ENCODE peak calls at places on chromosome 19, in five cellular contexts. E is activated CD8-positive, alpha-beta memory T cell treated with anti-CD3 and anti-CD28 coated beads for 48 hours; H is gastrocnemius medialis; Q is fibroblast of the conjunctiva; U is stimulated activated CD4-positive, alpha-beta T cell treated with anti-CD3 and anti-CD28 coated beads, Interleukin-12 subunit alpha, Interleukin-12 subunit beta, amount 100 ng/mL, for 24 hours. V is an unnamed sample.

GRCh38 chr19:29576761-29577661 is 29.1 kb upstream of the POP4 start:
- DNase-seq in E (no peak), H (no peak), Q (no peak), U (peak; percentile 20), V (no peak)

GRCh38 chr19:9709305-9709704 is 34.4 kb upstream of the ZNF562 start:
- DNase-seq in E (no peak), H (no peak), Q (no peak), U (no peak), V (no peak)

GRCh38 chr19:10416380-10417257 is 3.7 kb upstream of the PDE4A start:
- DNase-seq in E (peak; percentile 98), H (peak; percentile 87), Q (peak; percentile 77), U (peak; percentile 87), V (peak; percentile 67)

GRCh38 chr19:47049307-47049700 is 880 bp upstream of the TMEM160 start:
- DNase-seq in E (no peak), H (no peak), Q (peak; percentile 64), U (no peak), V (no peak)

GRCh38 chr19:3098515-3099346 is 4.6 kb downstream of the GNA11 start:
- DNase-seq in E (no peak), H (peak; percentile 64), Q (no peak), U (no peak), V (no peak)

GRCh38 chr19:48506138-48506733 is 5.4 kb downstream of the LMTK3 start:
- DNase-seq in E (no peak), H (no peak), Q (peak; percentile 23), U (no peak), V (no peak)

GRCh38 chr19:10625762-10626138 is 397 bp downstream of the SLC44A2 start:
- DNase-seq in E (no peak), H (no peak), Q (no peak), U (no peak), V (no peak)

GRCh38 chr19:49806613-49806946 is 6.5 kb downstream of the FUZ start:
- DNase-seq in E (no peak), H (no peak), Q (no peak), U (no peak), V (no peak)

GRCh38 chr19:3075605-3076431 is 13.5 kb upstream of the TLE5 start:
- DNase-seq in E (peak; percentile 83), H (no peak), Q (no peak), U (peak; percentile 59), V (no peak)

GRCh38 chr19:15337202-15337601 is 4.9 kb upstream of the BRD4 start:
- DNase-seq in E (no peak), H (peak; percentile 43), Q (no peak), U (no peak), V (no peak)

GRCh38 chr19:41367848-41368301 is 3.9 kb upstream of the B9D2 start:
- DNase-seq in E (no peak), H (no peak), Q (peak; percentile 69), U (no peak), V (no peak)

GRCh38 chr19:48967346-48968178 is 2.5 kb downstream of the FTL start:
- DNase-seq in E (no peak), H (peak; percentile 56), Q (peak; percentile 60), U (no peak), V (no peak)

GRCh38 chr19:33022472-33023116 is 42.1 kb downstream of the RHPN2 start:
- DNase-seq in E (no peak), H (no peak), Q (no peak), U (no peak), V (no peak)

GRCh38 chr19:2969104-2969504 is 8.3 kb upstream of the TLE6 start:
- DNase-seq in E (no peak), H (peak; percentile 41), Q (no peak), U (no peak), V (no peak)

GRCh38 chr19:29552454-29553280 is 26.9 kb downstream of the VSTM2B start:
- DNase-seq in E (no peak), H (no peak), Q (no peak), U (no peak), V (no peak)

GRCh38 chr19:1069009-1069779 is 2.2 kb downstream of the ARHGAP45 start:
- DNase-seq in E (no peak), H (peak; percentile 60), Q (no peak), U (no peak), V (no peak)

GRCh38 chr19:45258862-45259261 is 7.8 kb downstream of the MARK4 start:
- DNase-seq in E (no peak), H (no peak), Q (no peak), U (no peak), V (no peak)

GRCh38 chr19:17997969-17998826 is 9.8 kb upstream of the ARRDC2 start:
- DNase-seq in E (no peak), H (no peak), Q (no peak), U (no peak), V (no peak)

GRCh38 chr19:35430382-35431146 is 17.5 kb upstream of the FFAR2 start:
- DNase-seq in E (no peak), H (no peak), Q (no peak), U (no peak), V (no peak)

GRCh38 chr19:18518639-18519038 is 3.2 kb downstream of the ELL start:
- DNase-seq in E (no peak), H (no peak), Q (no peak), U (no peak), V (no peak)

GRCh38 chr19:33982706-33983105 is 186.0 kb downstream of the KCTD15 start:
- DNase-seq in E (no peak), H (no peak), Q (no peak), U (no peak), V (no peak)

GRCh38 chr19:1244693-1245451 is 3.3 kb downstream of the ATP5F1D start:
- DNase-seq in E (no peak), H (peak; percentile 95), Q (no peak), U (no peak), V (no peak)

GRCh38 chr19:35135389-35135909 is 590 bp upstream of the LGI4 start:
- DNase-seq in E (peak; percentile 51), H (peak; percentile 83), Q (no peak), U (peak; percentile 24), V (no peak)

GRCh38 chr19:34436716-34437115 is 8.5 kb downstream of the UBA2 start:
- DNase-seq in E (no peak), H (no peak), Q (no peak), U (no peak), V (no peak)

V was measured in SK-N-MC.